ENCODE peak calls at places on chromosomes 3 and 15, in eight cellular contexts. One of them, this sample, is unnamed.

GRCh38 chr3:23052230-23053019 is 150.7 kb upstream of the UBE2E2 start:
- DNase-seq in dorsolateral prefrontal cortex: no peak
- DNase-seq in cardiac muscle cell: peak
- DNase-seq in heart right ventricle: no peak
- DNase-seq in EL: peak
- DNase-seq in stimulated activated CD4-positive, alpha-beta T cell treated with anti-CD3 and anti-CD28 coated beads, Interleukin-4, amount 100 ng/mL, for 48 hours: no peak
- DNase-seq in SW 1271: no peak
- DNase-seq in NCI-H1092 treated with DMSO at 0.1 percent for 48 hours: no peak
- DNase-seq in this sample: no peak

GRCh38 chr3:174862101-174862500 is 3.0 kb downstream of the NAALADL2 start:
- DNase-seq in dorsolateral prefrontal cortex: no peak
- DNase-seq in cardiac muscle cell: no peak
- DNase-seq in heart right ventricle: no peak
- DNase-seq in EL: no peak
- DNase-seq in stimulated activated CD4-positive, alpha-beta T cell treated with anti-CD3 and anti-CD28 coated beads, Interleukin-4, amount 100 ng/mL, for 48 hours: no peak
- DNase-seq in SW 1271: no peak
- DNase-seq in NCI-H1092 treated with DMSO at 0.1 percent for 48 hours: peak
- DNase-seq in this sample: peak

GRCh38 chr15:99361541-99362185 is 110.4 kb downstream of the LRRC28 start:
- DNase-seq in dorsolateral prefrontal cortex: no peak
- DNase-seq in cardiac muscle cell: no peak
- DNase-seq in heart right ventricle: no peak
- DNase-seq in EL: peak
- DNase-seq in stimulated activated CD4-positive, alpha-beta T cell treated with anti-CD3 and anti-CD28 coated beads, Interleukin-4, amount 100 ng/mL, for 48 hours: no peak
- DNase-seq in SW 1271: no peak
- DNase-seq in NCI-H1092 treated with DMSO at 0.1 percent for 48 hours: no peak
- DNase-seq in this sample: no peak

GRCh38 chr3:140015741-140016140 is 80.8 kb downstream of the CLSTN2 start:
- DNase-seq in dorsolateral prefrontal cortex: no peak
- DNase-seq in cardiac muscle cell: no peak
- DNase-seq in heart right ventricle: no peak
- DNase-seq in EL: no peak
- DNase-seq in stimulated activated CD4-positive, alpha-beta T cell treated with anti-CD3 and anti-CD28 coated beads, Interleukin-4, amount 100 ng/mL, for 48 hours: no peak
- DNase-seq in SW 1271: no peak
- DNase-seq in NCI-H1092 treated with DMSO at 0.1 percent for 48 hours: no peak
- DNase-seq in this sample: no peak

GRCh38 chr3:152320201-152320617 is 51.5 kb downstream of the MBNL1 start:
- DNase-seq in dorsolateral prefrontal cortex: no peak
- DNase-seq in cardiac muscle cell: peak
- DNase-seq in heart right ventricle: no peak
- DNase-seq in EL: peak
- DNase-seq in stimulated activated CD4-positive, alpha-beta T cell treated with anti-CD3 and anti-CD28 coated beads, Interleukin-4, amount 100 ng/mL, for 48 hours: no peak
- DNase-seq in SW 1271: no peak
- DNase-seq in NCI-H1092 treated with DMSO at 0.1 percent for 48 hours: no peak
- DNase-seq in this sample: no peak

GRCh38 chr3:15284121-15284889 is 48.1 kb downstream of the SH3BP5 start:
- DNase-seq in dorsolateral prefrontal cortex: no peak
- DNase-seq in cardiac muscle cell: no peak
- DNase-seq in heart right ventricle: peak
- DNase-seq in EL: peak
- DNase-seq in stimulated activated CD4-positive, alpha-beta T cell treated with anti-CD3 and anti-CD28 coated beads, Interleukin-4, amount 100 ng/mL, for 48 hours: no peak
- DNase-seq in SW 1271: no peak
- DNase-seq in NCI-H1092 treated with DMSO at 0.1 percent for 48 hours: peak
- DNase-seq in this sample: no peak

GRCh38 chr15:52294881-52295420 is 653 bp downstream of the MYO5C start:
- DNase-seq in dorsolateral prefrontal cortex: no peak
- DNase-seq in cardiac muscle cell: no peak
- DNase-seq in heart right ventricle: no peak
- DNase-seq in EL: no peak
- DNase-seq in stimulated activated CD4-positive, alpha-beta T cell treated with anti-CD3 and anti-CD28 coated beads, Interleukin-4, amount 100 ng/mL, for 48 hours: no peak
- DNase-seq in SW 1271: no peak
- DNase-seq in NCI-H1092 treated with DMSO at 0.1 percent for 48 hours: no peak
- DNase-seq in this sample: peak

GRCh38 chr15:31306426-31307269 is 20.0 kb upstream of the KLF13 start:
- DNase-seq in dorsolateral prefrontal cortex: peak
- DNase-seq in cardiac muscle cell: no peak
- DNase-seq in heart right ventricle: peak
- DNase-seq in EL: no peak
- DNase-seq in stimulated activated CD4-positive, alpha-beta T cell treated with anti-CD3 and anti-CD28 coated beads, Interleukin-4, amount 100 ng/mL, for 48 hours: no peak
- DNase-seq in SW 1271: no peak
- DNase-seq in NCI-H1092 treated with DMSO at 0.1 percent for 48 hours: peak
- DNase-seq in this sample: no peak

GRCh38 chr3:42746455-42747450 is 26.3 kb downstream of the CCDC13 start:
- DNase-seq in dorsolateral prefrontal cortex: no peak
- DNase-seq in cardiac muscle cell: no peak
- DNase-seq in heart right ventricle: no peak
- DNase-seq in EL: no peak
- DNase-seq in stimulated activated CD4-positive, alpha-beta T cell treated with anti-CD3 and anti-CD28 coated beads, Interleukin-4, amount 100 ng/mL, for 48 hours: no peak
- DNase-seq in SW 1271: no peak
- DNase-seq in NCI-H1092 treated with DMSO at 0.1 percent for 48 hours: peak
- DNase-seq in this sample: no peak

This sample was measured in left colon.